ENCODE peak calls at places on chromosomes 1 and 21, in ten cellular contexts. I, U, Q, W, P, L, A, C, O and H are unnamed samples. For H3K27me3, the result is how much of the 10 kb centered on the place peaks cover.

GRCh38 chr1:202800742-202801141 is 7.5 kb downstream of the KDM5B start:
- DNase-seq in P (no peak), A (no peak), W (no peak), I (no peak), C (no peak), U (no peak), O (no peak), Q (no peak), L (no peak), H (no peak)

GRCh38 chr1:47477595-47478080 is 39.8 kb downstream of the FOXD2 start:
- DNase-seq in W (no peak), C (no peak), I (no peak), Q (no peak), P (peak), L (no peak), A (peak), O (no peak), U (no peak), H (no peak)

GRCh38 chr21:43209575-43210453 is 41.0 kb downstream of the CRYAA start:
- DNase-seq in W (no peak), O (no peak), Q (no peak), L (no peak), U (no peak), C (peak), P (peak), I (no peak), A (no peak), H (no peak)

GRCh38 chr1:119767486-119767885 is 1.2 kb downstream of the HMGCS2 start:
- DNase-seq in L (no peak), P (no peak), A (no peak), W (no peak), C (no peak), U (no peak), I (no peak), O (no peak), Q (no peak), H (no peak)

GRCh38 chr21:27424601-27425000 is 457.7 kb upstream of the ADAMTS5 start:
- DNase-seq in L (no peak), P (no peak), Q (no peak), U (no peak), I (no peak), C (no peak), O (no peak), W (no peak), A (no peak), H (no peak)

GRCh38 chr1:219669042-219669441 is 56.1 kb upstream of the ZC3H11B start:
- DNase-seq in U (no peak), O (no peak), I (no peak), P (no peak), A (no peak), Q (no peak), C (no peak), W (no peak), L (no peak), H (no peak)

GRCh38 chr1:162151900-162152829 is 82.7 kb downstream of the NOS1AP start:
- DNase-seq in W (no peak), Q (no peak), U (no peak), P (peak), L (peak), O (no peak), C (no peak), A (no peak), I (peak), H (no peak)

GRCh38 chr21:8994640-8995511 is 1526.5 kb upstream of the TPTE start:
- DNase-seq in W (no peak), P (peak), C (no peak), L (no peak), A (no peak), U (no peak), O (no peak), Q (no peak), I (no peak), H (no peak)

GRCh38 chr1:7667625-7668218 is 103.4 kb upstream of the VAMP3 start:
- DNase-seq in O (peak), P (peak), U (peak), W (peak), L (peak), A (peak), I (peak), C (no peak), Q (peak), H (peak)

GRCh38 chr1:93758842-93759515 is 77.3 kb upstream of the BCAR3 start:
- DNase-seq in A (no peak), P (peak), U (peak), L (no peak), O (no peak), I (no peak), W (no peak), Q (no peak), C (no peak), H (no peak)

GRCh38 chr1:77068013-77068412 is 151.2 kb downstream of the PIGK start:
- DNase-seq in W (no peak), L (no peak), Q (no peak), U (no peak), I (no peak), P (no peak), A (no peak), O (peak), C (no peak), H (no peak)

GRCh38 chr1:201902198-201902597 is 13.5 kb downstream of the SHISA4 start:
- DNase-seq in I (no peak), C (no peak), A (no peak), O (no peak), P (no peak), Q (no peak), L (no peak), W (no peak), U (no peak), H (no peak)

GRCh38 chr21:35646606-35647005 is 413.7 kb downstream of the SETD4 start:
- DNase-seq in U (no peak), Q (no peak), P (no peak), L (no peak), I (no peak), C (no peak), A (no peak), W (no peak), O (no peak), H (no peak)

GRCh38 chr21:45575304-45575992 is 33.2 kb upstream of the SLC19A1 start:
- DNase-seq in O (no peak), P (no peak), I (no peak), Q (no peak), L (no peak), U (no peak), A (no peak), W (peak), C (no peak), H (no peak)

GRCh38 chr1:25067852-25068251 is 137.8 kb upstream of the RUNX3 start:
- DNase-seq in L (no peak), O (no peak), P (no peak), A (no peak), W (no peak), C (no peak), I (no peak), U (no peak), Q (no peak), H (no peak)

GRCh38 chr1:153746174-153746573 is 18.3 kb downstream of the INTS3 start:
- DNase-seq in Q (no peak), U (no peak), L (no peak), I (no peak), P (no peak), O (no peak), A (no peak), W (no peak), C (no peak), H (no peak)

GRCh38 chr1:1796466-1796865 is 18.2 kb upstream of the NADK start:
- DNase-seq in P (no peak), Q (no peak), A (no peak), C (no peak), O (no peak), L (no peak), W (no peak), I (peak), U (no peak), H (no peak)

GRCh38 chr1:98792123-98792522 is 130.6 kb downstream of the SNX7 start:
- DNase-seq in C (no peak), L (no peak), W (no peak), U (no peak), O (no peak), A (no peak), P (no peak), Q (no peak), I (no peak), H (no peak)

GRCh38 chr1:247332901-247333361 is 1.3 kb upstream of the ZNF496 start:
- DNase-seq in L (no peak), A (peak), U (peak), Q (peak), C (no peak), I (no peak), P (no peak), W (peak), O (no peak), H (peak)

GRCh38 chr1:28437260-28437923 is 67.9 kb downstream of the PHACTR4 start:
- DNase-seq in P (peak), I (no peak), U (no peak), C (no peak), L (no peak), W (peak), Q (peak), A (peak), O (peak), H (no peak)

GRCh38 chr1:94244816-94245215 is 7.4 kb upstream of the ARHGAP29 start:
- DNase-seq in P (no peak), C (no peak), U (no peak), I (no peak), O (no peak), A (no peak), W (no peak), L (no peak), Q (no peak), H (no peak)

GRCh38 chr1:25216123-25216522 is 16.2 kb downstream of the SYF2 start:
- DNase-seq in C (no peak), U (no peak), Q (no peak), P (no peak), W (no peak), O (no peak), L (no peak), A (no peak), I (no peak), H (no peak)

GRCh38 chr21:14862794-14863720 is 201.7 kb downstream of the NRIP1 start:
- DNase-seq in I (no peak), W (no peak), Q (no peak), L (no peak), C (no peak), A (no peak), O (no peak), U (no peak), P (peak), H (no peak)

GRCh38 chr1:182688436-182688835 is 4.0 kb upstream of the RGS8 start:
- DNase-seq in P (no peak), U (no peak), C (no peak), W (no peak), Q (no peak), A (no peak), I (no peak), L (no peak), O (no peak), H (no peak)

GRCh38 chr1:157315544-157315943 is 177.3 kb upstream of the ETV3 start:
- DNase-seq in U (no peak), P (no peak), I (no peak), C (peak), O (no peak), Q (no peak), L (no peak), W (no peak), A (no peak), H (no peak)

GRCh38 chr21:46214478-46215340 is 13.9 kb downstream of the LSS start:
- DNase-seq in O (no peak), C (no peak), W (no peak), I (no peak), U (no peak), A (no peak), Q (peak), P (no peak), L (no peak), H (no peak)

GRCh38 chr1:36203554-36204346 is 20.5 kb upstream of the THRAP3 start:
- DNase-seq in W (peak), O (no peak), P (no peak), U (peak), Q (peak), L (no peak), C (no peak), I (no peak), A (peak), H (peak)

GRCh38 chr1:44151808-44152207 is 10.4 kb upstream of the KLF18 start:
- DNase-seq in L (no peak), W (no peak), Q (no peak), A (no peak), I (no peak), O (no peak), P (no peak), U (no peak), C (no peak), H (no peak)

GRCh38 chr1:44151332-44151731 is 9.9 kb upstream of the KLF18 start:
- DNase-seq in C (no peak), Q (no peak), A (no peak), L (no peak), W (no peak), I (no peak), U (no peak), O (no peak), P (no peak), H (no peak)

GRCh38 chr1:44154049-44154448 is 12.6 kb upstream of the KLF18 start:
- DNase-seq in I (no peak), C (no peak), W (no peak), O (peak), L (no peak), U (no peak), Q (no peak), P (no peak), A (no peak), H (no peak)

GRCh38 chr1:44157903-44158302 is 16.5 kb upstream of the KLF18 start:
- DNase-seq in C (no peak), O (no peak), Q (no peak), L (no peak), W (no peak), A (no peak), P (no peak), I (no peak), U (no peak), H (no peak)

DNA sequence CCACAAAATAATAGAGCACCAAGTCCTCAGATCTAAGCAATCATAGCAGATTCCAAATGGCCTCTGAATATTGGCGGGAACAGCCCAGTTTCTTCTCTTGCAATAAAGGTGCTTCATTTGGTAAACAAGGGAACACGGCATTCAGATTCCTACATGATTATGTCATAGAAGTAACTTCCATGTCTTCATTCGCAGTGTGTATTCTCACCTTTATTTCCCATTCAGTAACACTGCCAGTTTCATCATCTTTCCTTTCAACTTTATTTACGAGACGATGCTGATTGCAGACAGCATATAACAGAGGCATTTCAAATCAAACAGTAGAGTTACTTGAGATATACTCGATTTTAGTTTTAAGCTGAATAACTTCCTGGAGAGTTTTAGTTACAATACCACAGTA is 13.2 kb upstream of the KLF18 start:
- DNase-seq in Q (no peak), O (peak), A (no peak), W (no peak), P (peak), U (no peak), C (no peak), I (no peak), L (no peak), H (no peak)
- H3K27ac ChIP-seq in Q (no peak), O (peak), A (no peak), W (no peak), P (no peak), U (no peak), C (no peak), I (no peak), L (no peak), H (no peak)

GRCh38 chr1:115461526-115461925 is 123.5 kb upstream of the NGF start:
- DNase-seq in P (no peak), O (no peak), Q (no peak), W (no peak), L (no peak), C (no peak), I (no peak), A (no peak), U (no peak), H (no peak)

GRCh38 chr1:115457295-115457694 is 119.2 kb upstream of the NGF start:
- DNase-seq in I (no peak), O (no peak), Q (no peak), U (no peak), L (no peak), P (no peak), C (no peak), W (no peak), A (no peak), H (no peak)

GRCh38 chr1:115456441-115456961 is 118.5 kb upstream of the NGF start:
- DNase-seq in L (no peak), O (no peak), I (no peak), A (no peak), P (no peak), Q (no peak), U (no peak), C (no peak), W (no peak), H (no peak)

GRCh38 chr1:115458426-115459114 is 120.5 kb upstream of the NGF start:
- DNase-seq in U (no peak), O (no peak), C (no peak), L (no peak), P (no peak), A (no peak), I (no peak), Q (no peak), W (no peak), H (no peak)

DNA sequence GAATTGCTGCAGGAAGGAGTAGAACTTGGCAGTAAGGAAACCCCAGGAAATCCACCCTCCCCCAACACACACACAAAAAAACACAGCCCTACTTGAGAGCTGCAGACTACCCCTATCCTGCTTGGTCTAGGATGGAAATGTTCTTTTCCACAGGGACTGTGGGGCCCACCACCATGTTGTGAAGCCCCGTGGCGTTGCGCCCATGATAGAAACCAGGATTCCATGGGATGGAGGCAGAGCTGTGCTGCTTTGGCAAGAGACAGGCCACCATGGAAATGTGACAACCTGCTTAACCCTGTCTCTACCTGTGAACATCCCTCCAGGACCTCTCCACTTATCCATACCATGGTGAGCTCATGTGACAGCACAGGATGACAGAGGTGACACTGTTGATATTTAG is 121.1 kb upstream of the NGF start:
- DNase-seq in U (no peak), L (no peak), W (no peak), Q (no peak), C (no peak), P (no peak), I (no peak), A (no peak), O (no peak), H (no peak)
- H3K4me3 ChIP-seq in U (no peak), L (no peak), W (no peak), Q (no peak), C (no peak), P (no peak), I (no peak), A (no peak), O (no peak), H (no peak)

GRCh38 chr1:114208659-114209215 is 55.1 kb upstream of the SYT6 start:
- DNase-seq in U (no peak), A (no peak), I (no peak), P (no peak), O (no peak), L (no peak), Q (no peak), W (no peak), C (no peak), H (no peak)

GRCh38 chr1:114207635-114208034 is 54.0 kb upstream of the SYT6 start:
- DNase-seq in I (no peak), Q (no peak), U (no peak), W (no peak), P (no peak), O (no peak), A (no peak), L (no peak), C (no peak), H (no peak)

GRCh38 chr1:114203722-114204121 is 50.1 kb upstream of the SYT6 start:
- DNase-seq in Q (no peak), P (no peak), L (no peak), O (no peak), A (no peak), U (no peak), W (no peak), C (no peak), I (no peak), H (no peak)

GRCh38 chr1:114208106-114208505 is 54.4 kb upstream of the SYT6 start:
- DNase-seq in P (no peak), U (no peak), A (no peak), C (no peak), Q (no peak), O (no peak), W (no peak), I (no peak), L (no peak), H (no peak)

DNA sequence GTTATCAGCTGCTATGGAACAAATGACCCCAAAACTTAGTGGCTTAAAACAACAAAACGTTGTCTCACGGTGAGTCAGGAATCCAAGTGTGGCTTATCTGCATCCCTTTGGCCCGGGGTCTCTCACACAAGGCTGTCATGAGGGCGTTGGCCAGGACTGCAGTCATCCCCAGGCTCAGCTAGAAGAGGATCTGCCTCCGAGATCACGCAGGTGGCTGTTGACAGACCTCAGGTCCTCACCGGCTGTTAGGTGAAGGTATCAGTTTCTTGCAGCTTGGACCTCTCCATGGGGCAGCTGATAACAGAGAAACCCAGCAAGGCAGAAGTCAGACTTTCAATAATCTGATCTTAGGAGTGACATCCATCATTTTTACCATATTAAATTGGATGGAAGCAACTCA is 52.7 kb upstream of the SYT6 start:
- DNase-seq in L (no peak), Q (no peak), O (no peak), C (no peak), I (no peak), P (no peak), U (no peak), A (no peak), W (no peak), H (no peak)
- H3K27me3 ChIP-seq in L (under half), Q (under half), O (half or more), C (under half), I (under half), P (under half), U (under half), A (under half), W (under half), H (under half)

DNA sequence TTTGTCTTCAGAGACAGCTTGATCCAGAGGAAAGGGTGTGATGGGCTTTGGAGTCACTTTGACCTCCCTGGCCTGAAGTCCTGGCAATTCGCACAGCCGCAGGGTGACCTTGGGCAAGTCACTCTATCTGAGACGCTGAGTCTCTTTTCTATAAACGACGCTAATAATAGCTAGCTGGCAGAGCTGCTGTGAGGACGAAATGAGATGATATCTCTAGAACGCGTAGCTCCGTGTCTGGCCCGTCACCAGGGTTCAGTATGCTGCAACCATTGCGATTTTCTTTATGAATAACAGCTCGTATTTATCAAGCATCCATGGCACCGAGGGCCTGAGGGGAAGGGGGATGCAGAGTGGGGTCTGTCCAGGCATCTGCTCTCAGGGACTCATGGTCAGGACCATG is 58.7 kb downstream of the IGSF21 start:
- DNase-seq in I (no peak), O (no peak), Q (no peak), W (peak), L (no peak), U (peak), C (no peak), P (no peak), A (no peak), H (no peak)
- H3K27ac ChIP-seq in I (no peak), O (no peak), Q (no peak), W (no peak), L (no peak), U (no peak), C (no peak), P (no peak), A (no peak), H (no peak)

GRCh38 chr1:152112101-152112884 is 3.0 kb downstream of the TCHH start:
- DNase-seq in U (peak), W (peak), C (no peak), P (no peak), A (no peak), Q (no peak), L (no peak), O (no peak), I (no peak), H (no peak)

GRCh38 chr1:152110365-152110859 is 4.8 kb downstream of the TCHH start:
- DNase-seq in W (peak), P (no peak), I (no peak), A (no peak), L (no peak), O (no peak), C (no peak), Q (no peak), U (peak), H (no peak)

GRCh38 chr1:152109998-152110294 is 5.3 kb downstream of the TCHH start:
- DNase-seq in U (no peak), Q (no peak), C (no peak), L (no peak), O (no peak), W (no peak), A (no peak), P (no peak), I (no peak), H (no peak)

GRCh38 chr1:152111515-152111968 is 3.7 kb downstream of the TCHH start:
- DNase-seq in U (no peak), O (no peak), L (no peak), W (peak), Q (no peak), C (no peak), I (no peak), P (no peak), A (no peak), H (no peak)

GRCh38 chr1:152110860-152111514 is 4.3 kb downstream of the TCHH start:
- DNase-seq in I (no peak), W (peak), Q (no peak), A (no peak), P (no peak), L (no peak), U (peak), C (no peak), O (no peak), H (no peak)
- H3K4me3 ChIP-seq in I (peak), W (peak), Q (peak), A (peak), P (peak), L (peak), U (peak), C (peak), O (peak), H (peak)